ENCODE peak calls at places on chromosome 3, in four cellular contexts. V, D, I and X are unnamed samples.

GRCh38 chr3:72086712-72087093 is 301.8 kb upstream of the PROK2 start:
- DNase-seq in D (no peak), V (no peak), I (no peak), X (no peak)

GRCh38 chr3:174951023-174951422 is 91.9 kb downstream of the NAALADL2 start:
- DNase-seq in I (peak), D (peak), V (no peak), X (peak)

GRCh38 chr3:464255-464654 is 267.7 kb downstream of the CHL1 start:
- DNase-seq in D (peak), I (no peak), V (no peak), X (no peak)

GRCh38 chr3:97689962-97690361 is 74.6 kb upstream of the ARL6 start:
- DNase-seq in D (no peak), V (no peak), I (no peak), X (no peak)

GRCh38 chr3:46006646-46007045 is 11.0 kb upstream of the FYCO1 start:
- DNase-seq in I (peak), D (peak), V (no peak), X (peak)

GRCh38 chr3:44001072-44001471 is 240.6 kb upstream of the TOPAZ1 start:
- DNase-seq in D (no peak), I (no peak), V (no peak), X (no peak)

GRCh38 chr3:168952551-168952950 is 711.0 kb downstream of the MECOM start:
- DNase-seq in D (peak), I (peak), V (no peak), X (peak)

GRCh38 chr3:106635271-106635670 is 742.0 kb upstream of the CCDC54 start:
- DNase-seq in I (peak), D (no peak), V (no peak), X (peak)

GRCh38 chr3:65230251-65231140 is 542.7 kb upstream of the ADAMTS9 start:
- DNase-seq in V (no peak), I (no peak), D (no peak), X (peak)

GRCh38 chr3:48492461-48493202 is 11.3 kb downstream of the SHISA5 start:
- DNase-seq in I (no peak), V (no peak), D (no peak), X (peak)

GRCh38 chr3:40679289-40679688 is 154.5 kb downstream of the ZNF621 start:
- DNase-seq in D (no peak), V (no peak), I (no peak), X (peak)

GRCh38 chr3:42148982-42149432 is 57.9 kb downstream of the TRAK1 start:
- DNase-seq in D (peak), I (peak), V (peak), X (no peak)

GRCh38 chr3:32374788-32375595 is 16.7 kb upstream of the CMTM7 start:
- DNase-seq in I (peak), D (peak), V (peak), X (peak)

GRCh38 chr3:52068055-52068704 is 11.8 kb upstream of the DUSP7 start:
- DNase-seq in I (peak), D (no peak), V (no peak), X (no peak)

GRCh38 chr3:24773798-24774197 is 279.1 kb upstream of the THRB start:
- DNase-seq in V (peak), D (peak), I (peak), X (peak)

GRCh38 chr3:64459711-64460110 is 228.1 kb downstream of the ADAMTS9 start:
- DNase-seq in V (no peak), D (no peak), I (peak), X (no peak)

GRCh38 chr3:124850633-124851032 is 36.5 kb downstream of the ITGB5 start:
- DNase-seq in D (peak), V (no peak), I (peak), X (no peak)

GRCh38 chr3:148697311-148698189 is at the start of gene AGTR1:
- DNase-seq in D (peak), V (peak), I (peak), X (no peak)

GRCh38 chr3:120678984-120679383 is 3.1 kb downstream of the HGD start:
- DNase-seq in I (no peak), D (no peak), V (no peak), X (no peak)

GRCh38 chr3:11610044-11610671 is 33.6 kb downstream of the VGLL4 start:
- DNase-seq in D (no peak), I (peak), V (no peak), X (peak)

GRCh38 chr3:197308591-197308990 is 10.2 kb upstream of the DLG1 start:
- DNase-seq in D (no peak), I (peak), V (no peak), X (peak)

GRCh38 chr3:149016669-149017541 is 25.6 kb downstream of the GYG1 start:
- DNase-seq in V (no peak), I (peak), D (no peak), X (peak)

GRCh38 chr3:71258116-71258515 is 325.4 kb downstream of the FOXP1 start:
- DNase-seq in V (no peak), D (no peak), I (peak), X (peak)

GRCh38 chr3:55349851-55350250 is 137.3 kb downstream of the WNT5A start:
- DNase-seq in I (no peak), V (no peak), D (no peak), X (no peak)

GRCh38 chr3:46114324-46114988 is 87.2 kb upstream of the XCR1 start:
- DNase-seq in V (no peak), I (peak), D (peak), X (peak)

GRCh38 chr3:72683068-72683467 is 165.2 kb downstream of the SHQ1 start:
- DNase-seq in D (no peak), I (no peak), V (no peak), X (no peak)

GRCh38 chr3:191499307-191500125 is 38.6 kb downstream of the PYDC2 start:
- DNase-seq in V (no peak), I (peak), D (no peak), X (peak)

GRCh38 chr3:157119369-157119951 is 40.5 kb downstream of the CCNL1 start:
- DNase-seq in V (no peak), D (peak), I (no peak), X (no peak)

DNA sequence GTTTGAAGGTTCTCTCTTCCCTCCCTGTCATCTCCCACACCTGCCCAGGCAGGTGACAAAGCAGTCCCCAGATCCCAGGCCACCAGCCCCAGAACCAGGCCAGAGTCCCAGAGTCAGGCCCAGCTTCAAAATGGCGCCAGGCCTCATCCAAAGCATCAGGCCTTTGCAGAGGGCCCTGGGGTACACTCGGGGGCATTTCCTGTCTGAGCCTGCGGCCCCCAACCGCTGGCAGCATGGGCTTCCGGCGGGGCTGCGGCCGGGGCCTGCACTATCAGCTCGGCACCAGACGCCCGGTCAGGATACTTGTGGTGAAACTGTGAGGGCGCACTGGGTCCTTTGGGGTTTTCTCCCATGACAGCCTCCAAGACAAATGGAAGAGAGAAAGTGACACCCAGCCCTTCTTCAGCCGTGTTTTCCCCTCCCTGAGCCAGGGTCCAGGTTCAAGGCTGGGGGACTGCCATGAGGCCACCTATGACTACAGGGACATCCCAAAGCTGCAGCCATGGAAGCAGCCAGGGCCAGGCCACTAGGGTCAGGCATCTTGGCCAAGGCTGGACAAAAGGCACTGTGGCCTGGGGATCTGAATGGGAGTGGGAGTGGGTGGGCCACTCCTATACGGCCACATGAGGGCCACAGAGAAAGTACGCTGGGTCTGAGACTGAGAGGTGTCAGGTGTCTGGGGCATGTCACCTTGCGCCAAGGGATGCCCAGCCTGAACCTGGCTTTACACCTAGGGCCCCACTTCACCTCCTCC is 33.9 kb downstream of the RPN1 start:
- DNase-seq in I (no peak), V (no peak), D (no peak), X (no peak)
- H3K4me3 ChIP-seq in I (no peak), V (no peak), D (no peak), X (no peak)

GRCh38 chr3:187946981-187947380 is 201.7 kb upstream of the BCL6 start:
- DNase-seq in V (no peak), I (no peak), D (no peak), X (no peak)
- H3K4me2 ChIP-seq in V (no peak), I (no peak), D (no peak), X (no peak)

GRCh38 chr3:129600348-129600747 is 6.1 kb downstream of the PLXND1 start:
- DNase-seq in D (no peak), I (no peak), V (no peak), X (no peak)

GRCh38 chr3:129603561-129603942 is 2.9 kb downstream of the PLXND1 start:
- DNase-seq in D (no peak), I (no peak), V (no peak), X (no peak)

GRCh38 chr3:129602730-129603560 is 3.5 kb downstream of the PLXND1 start:
- DNase-seq in I (peak), D (peak), V (no peak), X (no peak)

GRCh38 chr3:129601713-129602112 is 4.8 kb downstream of the PLXND1 start:
- DNase-seq in V (no peak), D (no peak), I (no peak), X (no peak)

GRCh38 chr3:129602309-129602708 is 4.2 kb downstream of the PLXND1 start:
- DNase-seq in D (peak), V (no peak), I (no peak), X (no peak)
- H3K4me3 ChIP-seq in D (no peak), V (no peak), I (no peak), X (no peak)

GRCh38 chr3:161070980-161071663 is 34.0 kb downstream of the B3GALNT1 start:
- DNase-seq in I (no peak), D (no peak), V (no peak), X (no peak)

GRCh38 chr3:161070252-161070930 is 34.8 kb downstream of the B3GALNT1 start:
- DNase-seq in D (no peak), V (no peak), I (no peak), X (no peak)

GRCh38 chr3:161072076-161072697 is 33.0 kb downstream of the B3GALNT1 start:
- DNase-seq in D (no peak), V (no peak), I (no peak), X (no peak)

GRCh38 chr3:161067346-161067745 is 37.8 kb downstream of the B3GALNT1 start:
- DNase-seq in V (no peak), I (no peak), D (no peak), X (no peak)

GRCh38 chr3:161069441-161070251 is 35.5 kb downstream of the B3GALNT1 start:
- DNase-seq in I (peak), V (no peak), D (no peak), X (peak)
- H3K4me2 ChIP-seq in I (no peak), V (no peak), D (no peak), X (peak)

GRCh38 chr3:177749836-177750235 is 552.6 kb upstream of the TBL1XR1 start:
- DNase-seq in V (no peak), D (no peak), I (no peak), X (peak)

GRCh38 chr3:177751770-177752169 is 554.5 kb upstream of the TBL1XR1 start:
- DNase-seq in D (no peak), V (no peak), I (no peak), X (no peak)

GRCh38 chr3:177752841-177753240 is 555.6 kb upstream of the TBL1XR1 start:
- DNase-seq in D (no peak), V (no peak), I (no peak), X (no peak)

GRCh38 chr3:177753498-177754155 is 556.3 kb upstream of the TBL1XR1 start:
- DNase-seq in V (no peak), D (no peak), I (peak), X (peak)

GRCh38 chr3:177750436-177750835 is 553.2 kb upstream of the TBL1XR1 start:
- DNase-seq in I (peak), D (no peak), V (no peak), X (no peak)
- H3K4me3 ChIP-seq in I (no peak), D (no peak), V (no peak), X (no peak)

GRCh38 chr3:105598047-105598796 is 231.5 kb downstream of the ALCAM start:
- DNase-seq in I (peak), D (peak), V (no peak), X (peak)
- H3K4me2 ChIP-seq in I (peak), D (no peak), V (no peak), X (peak)

GRCh38 chr3:195583831-195584542 is at the start of gene APOD:
- DNase-seq in I (peak), V (no peak), D (no peak), X (peak)

GRCh38 chr3:195582947-195583346 is 793 bp downstream of the APOD start:
- DNase-seq in I (no peak), V (no peak), D (peak), X (no peak)

GRCh38 chr3:195587406-195587805 is 3.7 kb upstream of the APOD start:
- DNase-seq in I (no peak), V (no peak), D (no peak), X (no peak)

GRCh38 chr3:195587824-195588223 is 4.1 kb upstream of the APOD start:
- DNase-seq in D (no peak), V (no peak), I (no peak), X (no peak)

DNA sequence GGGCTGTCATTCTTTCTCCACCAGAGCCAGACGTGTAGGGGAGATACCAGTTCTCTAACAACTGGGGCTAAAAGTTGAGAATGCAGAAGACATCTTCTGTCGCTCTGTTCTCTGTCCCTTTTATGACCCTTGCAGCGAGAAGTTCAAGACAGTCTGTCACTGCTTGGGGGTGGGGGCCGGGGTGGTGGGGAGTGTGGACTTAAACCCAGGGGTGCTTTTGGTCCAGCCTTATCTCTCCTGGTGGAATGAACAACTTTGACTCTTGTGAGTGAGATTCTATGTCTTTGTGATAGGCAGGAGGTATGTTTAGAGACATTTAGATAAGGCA is 767 bp upstream of the APOD start:
- DNase-seq in V (no peak), D (no peak), I (no peak), X (no peak)
- H3K4me3 ChIP-seq in V (no peak), D (no peak), I (no peak), X (no peak)

GRCh38 chr3:119160815-119161214 is 12.6 kb upstream of the UPK1B start:
- DNase-seq in D (no peak), I (no peak), V (no peak), X (no peak)
- H3K4me2 ChIP-seq in D (no peak), I (no peak), V (no peak), X (no peak)

DNA sequence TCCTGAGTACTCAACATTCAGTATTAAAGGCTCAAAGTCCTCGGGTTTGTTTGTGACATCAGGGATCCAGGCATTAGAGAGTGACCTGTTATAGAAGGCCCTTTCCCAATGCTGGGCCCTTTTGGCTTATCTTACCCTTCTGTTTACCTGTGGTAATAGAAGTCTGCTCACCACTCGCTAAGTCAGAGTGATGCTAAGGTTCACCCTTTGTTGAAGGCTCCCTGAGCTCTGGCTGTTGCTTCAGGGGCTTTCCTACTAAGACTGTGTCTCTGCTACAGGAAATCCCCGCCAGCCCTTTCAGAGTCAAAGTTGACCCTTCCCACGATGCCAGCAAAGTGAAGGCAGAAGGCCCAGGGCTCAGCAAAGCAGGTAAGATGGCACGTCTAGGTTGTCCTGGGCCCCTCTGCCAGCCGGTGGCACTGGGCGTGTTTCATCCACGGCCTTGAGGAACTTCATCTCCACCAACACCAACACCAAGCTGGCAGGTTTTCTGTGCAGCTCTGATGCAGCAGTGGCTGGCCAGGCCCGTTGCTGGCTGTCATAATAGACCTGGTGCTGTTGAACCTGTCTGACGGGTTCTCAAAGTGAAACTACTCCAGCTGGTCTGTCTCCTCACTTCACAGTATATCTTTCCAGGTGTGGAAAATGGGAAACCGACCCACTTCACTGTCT is 99.1 kb downstream of the DNASE1L3 start:
- DNase-seq in V (no peak), I (no peak), D (no peak), X (peak)
- H3K4me3 ChIP-seq in V (no peak), I (no peak), D (no peak), X (no peak)